ENCODE peak calls at places on chromosomes 1 and 21, in ten cellular contexts. F is Right ventricle myocardium superior; Y is posterior vena cava; M is neural crest cell; V is Calu3; C is amniotic epithelial cell; S is T-helper 1 cell; I is effector memory CD4-positive, alpha-beta T cell; E is MCF 10A; Q is stimulated activated CD4-positive, alpha-beta T cell treated with anti-CD3 and anti-CD28 coated beads, Interleukin-1b, Interleukin-23, amount 100 ng/mL, for 4 hours. A is an unnamed sample.
A peak's percentile ranks its signal among the peaks of the same experiment; 100 is the strongest.

GRCh38 chr1:119286587-119287181 is 81.9 kb upstream of the HAO2 start:
- DNase-seq in F (no peak), E (peak; percentile 70), Y (no peak), V (peak; percentile 33), Q (peak; percentile 3), I (no peak), M (peak; percentile 39), S (no peak), C (peak; percentile 60), A (peak; percentile 12)

GRCh38 chr1:166297993-166298392 is 131.2 kb upstream of the FAM78B start:
- DNase-seq in C (no peak), F (no peak), I (no peak), V (no peak), E (no peak), Q (no peak), Y (no peak), S (no peak), M (no peak), A (no peak)

GRCh38 chr1:9252999-9253398 is 18.4 kb downstream of the H6PD start:
- DNase-seq in E (no peak), Q (no peak), I (no peak), Y (no peak), M (no peak), C (no peak), S (no peak), V (no peak), F (peak; percentile 27), A (no peak)

GRCh38 chr1:21539933-21540332 is 30.7 kb downstream of the ALPL start:
- DNase-seq in Y (no peak), C (no peak), S (no peak), Q (no peak), V (peak; percentile 15), E (peak; percentile 43), M (peak; percentile 23), I (no peak), F (peak; percentile 82), A (peak; percentile 22)

GRCh38 chr1:218347316-218347712 is 2.2 kb downstream of the TGFB2 start:
- DNase-seq in Y (no peak), C (peak; percentile 40), V (peak; percentile 49), F (no peak), I (no peak), M (no peak), S (no peak), Q (no peak), E (peak; percentile 42), A (no peak)

GRCh38 chr21:14403681-14404318 is 20.9 kb upstream of the HSPA13 start:
- DNase-seq in Q (no peak), F (no peak), Y (no peak), S (no peak), I (no peak), C (peak; percentile 52), M (no peak), V (peak; percentile 6), E (peak; percentile 47), A (no peak)

GRCh38 chr1:24864409-24864808 is 65.7 kb downstream of the RUNX3 start:
- DNase-seq in E (no peak), F (no peak), Q (no peak), S (no peak), V (no peak), M (no peak), Y (no peak), I (no peak), C (no peak), A (peak; percentile 60)

GRCh38 chr1:5756434-5757176 is 235.6 kb downstream of the NPHP4 start:
- DNase-seq in I (no peak), M (no peak), S (no peak), E (no peak), F (no peak), C (no peak), V (no peak), Q (no peak), Y (no peak), A (no peak)

GRCh38 chr1:58528518-58528917 is 18.0 kb downstream of the OMA1 start:
- DNase-seq in Y (no peak), Q (no peak), C (peak; percentile 88), F (no peak), M (no peak), E (peak; percentile 68), V (no peak), S (no peak), I (no peak), A (no peak)

GRCh38 chr1:108610073-108610472 is 50.2 kb downstream of the EEIG2 start:
- DNase-seq in Y (no peak), E (no peak), I (no peak), Q (no peak), V (no peak), S (no peak), M (no peak), F (no peak), C (no peak), A (no peak)